ENCODE peak calls at places on chromosomes 3 and 15, in nine cellular contexts. E is non-pigmented ciliary epithelial cell, R is adrenal gland, Y is adipocyte, X is ovary, A is glutamatergic neuron, O is AML-193, N is ELR, G is HCT116. V is an unnamed sample.

GRCh38 chr3:40196966-40197365 is 112.5 kb upstream of the EIF1B start:
- DNase-seq in E (no peak), R (no peak), Y (no peak), X (no peak), A (no peak), O (no peak), N (no peak), G (no peak), V (no peak)

GRCh38 chr3:49020335-49021212 is 1.3 kb upstream of the NDUFAF3 start:
- DNase-seq in E (no peak), R (peak), Y (peak), X (peak), A (no peak), O (peak), N (peak), G (no peak), V (peak)

GRCh38 chr15:90001062-90001682 is at the start of gene ZNF710:
- DNase-seq in E (no peak), R (peak), Y (peak), X (peak), A (peak), O (no peak), N (peak), G (no peak), V (peak)

GRCh38 chr15:40090774-40091455 is 17.8 kb downstream of the BMF start:
- DNase-seq in E (no peak), R (no peak), Y (no peak), X (no peak), A (no peak), O (no peak), N (no peak), G (no peak), V (no peak)

GRCh38 chr3:44400771-44401170 is 62.2 kb downstream of the TCAIM start:
- DNase-seq in E (no peak), R (no peak), Y (no peak), X (no peak), A (no peak), O (no peak), N (no peak), G (no peak), V (no peak)

GRCh38 chr3:60742606-60743145 is 508.6 kb downstream of the FHIT start:
- DNase-seq in E (peak), R (no peak), Y (peak), X (no peak), A (peak), O (no peak), N (peak), G (no peak), V (peak)

GRCh38 chr15:66850078-66850991 is 148.3 kb downstream of the SMAD6 start:
- DNase-seq in E (no peak), R (no peak), Y (no peak), X (peak), A (no peak), O (no peak), N (no peak), G (no peak), V (no peak)

GRCh38 chr15:98785796-98786581 is 137.7 kb downstream of the IGF1R start:
- DNase-seq in E (no peak), R (no peak), Y (no peak), X (no peak), A (peak), O (no peak), N (no peak), G (no peak), V (peak)

GRCh38 chr3:105812194-105812586 is 56.6 kb downstream of the CBLB start:
- DNase-seq in E (no peak), R (no peak), Y (no peak), X (no peak), A (no peak), O (no peak), N (peak), G (no peak), V (peak)

GRCh38 chr15:92001307-92001706 is 147.8 kb downstream of the SLCO3A1 start:
- DNase-seq in E (no peak), R (no peak), Y (no peak), X (no peak), A (no peak), O (no peak), N (no peak), G (no peak), V (no peak)

GRCh38 chr3:105868450-105868744 is 415 bp downstream of the CBLB start:
- DNase-seq in E (no peak), R (peak), Y (peak), X (peak), A (peak), O (peak), N (peak), G (no peak), V (no peak)

GRCh38 chr3:110815008-110815583 is 256.5 kb upstream of the NECTIN3 start:
- DNase-seq in E (peak), R (no peak), Y (peak), X (no peak), A (no peak), O (no peak), N (peak), G (peak), V (no peak)

GRCh38 chr3:176939022-176939817 is 258.1 kb downstream of the TBL1XR1 start:
- DNase-seq in E (no peak), R (peak), Y (peak), X (peak), A (no peak), O (peak), N (peak), G (peak), V (peak)

GRCh38 chr3:66378256-66378655 is 122.6 kb downstream of the LRIG1 start:
- DNase-seq in E (no peak), R (no peak), Y (peak), X (no peak), A (peak), O (no peak), N (peak), G (peak), V (no peak)

GRCh38 chr3:128707935-128708494 is 18.0 kb upstream of the RAB7A start:
- DNase-seq in E (no peak), R (no peak), Y (no peak), X (no peak), A (peak), O (no peak), N (no peak), G (no peak), V (no peak)

GRCh38 chr3:183301937-183302580 is 49.0 kb downstream of the B3GNT5 start:
- DNase-seq in E (no peak), R (no peak), Y (no peak), X (no peak), A (no peak), O (no peak), N (no peak), G (no peak), V (no peak)

GRCh38 chr15:67067930-67068542 is 2.6 kb downstream of the SMAD3 start:
- DNase-seq in E (no peak), R (no peak), Y (no peak), X (no peak), A (no peak), O (no peak), N (peak), G (no peak), V (no peak)

GRCh38 chr3:183116051-183116614 is 16.8 kb upstream of the MCCC1 start:
- DNase-seq in E (no peak), R (no peak), Y (no peak), X (no peak), A (peak), O (peak), N (no peak), G (no peak), V (no peak)

GRCh38 chr15:33934896-33935295 is 33.4 kb upstream of the CHRM5 start:
- DNase-seq in E (no peak), R (no peak), Y (peak), X (no peak), A (no peak), O (no peak), N (no peak), G (no peak), V (no peak)

GRCh38 chr3:134306334-134306733 is 55.7 kb upstream of the RYK start:
- DNase-seq in E (no peak), R (no peak), Y (no peak), X (peak), A (no peak), O (no peak), N (no peak), G (no peak), V (no peak)

GRCh38 chr3:109874900-109875735 is 537.8 kb upstream of the DPPA4 start:
- DNase-seq in E (no peak), R (no peak), Y (no peak), X (no peak), A (no peak), O (no peak), N (peak), G (no peak), V (no peak)

GRCh38 chr3:187568171-187568570 is 102.0 kb downstream of the SST start:
- DNase-seq in E (no peak), R (no peak), Y (peak), X (no peak), A (no peak), O (no peak), N (no peak), G (no peak), V (no peak)

GRCh38 chr3:187318819-187319616 is 27.5 kb upstream of the MASP1 start:
- DNase-seq in E (peak), R (peak), Y (peak), X (peak), A (peak), O (peak), N (peak), G (peak), V (peak)

GRCh38 chr3:104291437-104291851 is 1075.3 kb upstream of the ALCAM start:
- DNase-seq in E (no peak), R (peak), Y (peak), X (no peak), A (no peak), O (peak), N (peak), G (no peak), V (no peak)

GRCh38 chr3:158381274-158381868 is 189.6 kb upstream of the MLF1 start:
- DNase-seq in E (no peak), R (no peak), Y (no peak), X (no peak), A (no peak), O (no peak), N (peak), G (no peak), V (no peak)

GRCh38 chr15:26222781-26223180 is 359.7 kb upstream of the ATP10A start:
- DNase-seq in E (no peak), R (no peak), Y (no peak), X (no peak), A (no peak), O (no peak), N (no peak), G (no peak), V (no peak)

GRCh38 chr3:11481561-11481960 is 162.2 kb downstream of the VGLL4 start:
- DNase-seq in E (no peak), R (peak), Y (no peak), X (peak), A (no peak), O (no peak), N (no peak), G (no peak), V (no peak)

GRCh38 chr3:39349080-39349479 is 19.6 kb downstream of the CCR8 start:
- DNase-seq in E (no peak), R (no peak), Y (no peak), X (no peak), A (no peak), O (no peak), N (no peak), G (no peak), V (no peak)

GRCh38 chr15:101536166-101536874 is 46.8 kb upstream of the PCSK6 start:
- DNase-seq in E (no peak), R (no peak), Y (no peak), X (no peak), A (no peak), O (no peak), N (no peak), G (no peak), V (no peak)

GRCh38 chr3:59426851-59427565 is 377.2 kb upstream of the CFAP20DC start:
- DNase-seq in E (peak), R (no peak), Y (peak), X (no peak), A (no peak), O (peak), N (peak), G (no peak), V (no peak)

GRCh38 chr15:31465083-31465955 is 138.7 kb downstream of the KLF13 start:
- DNase-seq in E (no peak), R (no peak), Y (no peak), X (no peak), A (no peak), O (no peak), N (no peak), G (no peak), V (no peak)

GRCh38 chr3:8985411-8985831 is 22.1 kb upstream of the RAD18 start:
- DNase-seq in E (no peak), R (no peak), Y (no peak), X (no peak), A (no peak), O (no peak), N (no peak), G (no peak), V (no peak)